ENCODE peak calls at places on chromosomes 6 and 20, in six cellular contexts. N, Y, A, L, M and Z are unnamed samples. For H3K36me3, the result is how much of the 10 kb centered on the place peaks cover.

GRCh38 chr20:1674361-1674760 is 16.8 kb upstream of the SIRPG start:
- DNase-seq in N (no peak), Y (no peak), A (no peak), L (no peak), M (no peak), Z (no peak)

GRCh38 chr20:57392512-57393271 is 1.5 kb downstream of the RBM38 start:
- DNase-seq in N (no peak), Y (no peak), A (peak), L (no peak), M (peak), Z (no peak)

GRCh38 chr6:163573503-163574179 is 159.1 kb downstream of the QKI start:
- DNase-seq in N (no peak), Y (peak), A (no peak), L (no peak), M (no peak), Z (no peak)

GRCh38 chr20:17227199-17227535 is 327 bp downstream of the PCSK2 start:
- DNase-seq in N (no peak), Y (no peak), A (no peak), L (peak), M (no peak), Z (no peak)

GRCh38 chr20:57190536-57191265 is 75.7 kb downstream of the BMP7 start:
- DNase-seq in N (no peak), Y (peak), A (no peak), L (peak), M (no peak), Z (no peak)

GRCh38 chr6:108897371-108897770 is 49.1 kb downstream of the ARMC2 start:
- DNase-seq in N (peak), Y (peak), A (no peak), L (peak), M (no peak), Z (no peak)

GRCh38 chr20:47400685-47401084 is 44.2 kb upstream of the ZMYND8 start:
- DNase-seq in N (no peak), Y (no peak), A (no peak), L (no peak), M (no peak), Z (peak)

GRCh38 chr6:68655028-68655427 is 19.9 kb downstream of the ADGRB3 start:
- DNase-seq in N (no peak), Y (no peak), A (no peak), L (no peak), M (no peak), Z (no peak)

GRCh38 chr6:45567879-45568278 is 190.1 kb upstream of the SUPT3H start:
- DNase-seq in N (no peak), Y (no peak), A (no peak), L (no peak), M (no peak), Z (no peak)

GRCh38 chr6:127376685-127377084 is 33.3 kb upstream of the ECHDC1 start:
- DNase-seq in N (no peak), Y (no peak), A (no peak), L (no peak), M (no peak), Z (no peak)

GRCh38 chr6:8881663-8882062 is 446.3 kb upstream of the SLC35B3 start:
- DNase-seq in N (no peak), Y (no peak), A (no peak), L (no peak), M (no peak), Z (no peak)

GRCh38 chr20:25057234-25058050 is 497 bp downstream of the ACSS1 start:
- DNase-seq in N (peak), Y (peak), A (no peak), L (peak), M (peak), Z (peak)

GRCh38 chr20:3013771-3014170 is 29.7 kb upstream of the GNRH2 start:
- DNase-seq in N (no peak), Y (no peak), A (no peak), L (no peak), M (no peak), Z (no peak)

GRCh38 chr6:158347335-158347734 is 35.1 kb downstream of the TULP4 start:
- DNase-seq in N (no peak), Y (no peak), A (no peak), L (no peak), M (no peak), Z (no peak)

GRCh38 chr6:38034269-38034914 is 214.9 kb downstream of the ZFAND3 start:
- DNase-seq in N (peak), Y (no peak), A (no peak), L (peak), M (peak), Z (peak)

GRCh38 chr6:110682460-110682853 is 132.8 kb downstream of the CDK19 start:
- DNase-seq in N (peak), Y (peak), A (no peak), L (peak), M (peak), Z (peak)

GRCh38 chr6:149075616-149076354 is 241.7 kb upstream of the TAB2 start:
- DNase-seq in N (no peak), Y (peak), A (no peak), L (peak), M (no peak), Z (no peak)

GRCh38 chr20:57698191-57698866 is 11.5 kb downstream of the PMEPA1 start:
- DNase-seq in N (peak), Y (peak), A (no peak), L (peak), M (peak), Z (peak)

GRCh38 chr6:124669713-124670480 is 292.3 kb upstream of the RNF217 start:
- DNase-seq in N (no peak), Y (no peak), A (no peak), L (peak), M (no peak), Z (no peak)

GRCh38 chr20:21353236-21353635 is 44.1 kb downstream of the NKX2-4 start:
- DNase-seq in N (peak), Y (peak), A (no peak), L (peak), M (no peak), Z (no peak)

DNA sequence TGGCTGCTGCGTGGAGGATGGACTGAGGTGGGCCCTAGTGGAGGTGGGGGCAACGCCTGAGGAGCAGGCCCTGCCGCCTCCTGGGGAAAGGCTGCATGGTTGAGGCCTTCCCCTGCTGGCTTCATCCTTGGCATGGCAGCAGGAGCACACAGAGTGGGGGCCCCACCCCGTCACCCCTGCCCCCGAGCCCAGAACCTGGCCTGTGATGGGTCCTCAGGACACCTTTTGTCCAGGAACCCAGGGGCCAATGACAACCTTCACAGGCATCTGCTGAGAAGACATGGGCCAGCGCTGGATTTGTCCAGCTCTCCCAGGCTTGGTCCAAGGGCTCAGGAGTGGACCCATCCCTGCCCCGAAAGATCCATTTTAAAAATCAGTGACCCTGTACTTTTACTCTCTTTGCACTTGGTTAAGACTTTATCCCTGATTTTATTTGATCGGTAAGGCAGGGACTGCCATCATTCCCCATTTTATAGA is 575 bp upstream of the SLC17A9 start:
- DNase-seq in N (no peak), Y (no peak), A (no peak), L (no peak), M (no peak), Z (no peak)
- H3K36me3 ChIP-seq in N (under half), Y (under half), A (under half), L (under half), M (under half), Z (under half)

DNA sequence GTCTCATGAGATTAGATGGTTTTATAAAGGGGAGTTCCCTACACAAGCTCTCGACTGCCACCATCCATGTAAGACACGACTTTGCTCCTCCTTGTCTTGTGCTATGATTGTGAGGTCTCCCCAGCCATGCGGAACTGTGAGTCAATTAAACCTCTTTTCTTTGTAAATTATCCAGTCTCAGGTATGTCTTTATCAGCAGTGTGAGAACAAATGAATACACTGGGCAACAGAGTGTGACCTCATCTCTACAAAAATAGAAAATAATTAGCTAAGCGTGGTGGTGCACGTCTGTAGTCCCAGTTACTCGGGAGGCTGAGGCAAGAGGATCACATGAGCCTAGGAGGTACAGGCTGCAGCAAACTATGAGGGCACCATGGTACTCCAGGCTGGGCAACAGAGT is 51.3 kb downstream of the MDN1 start:
- DNase-seq in N (no peak), Y (no peak), A (no peak), L (no peak), M (no peak), Z (no peak)
- H3K36me3 ChIP-seq in N (under half), Y (under half), A (half or more), L (under half), M (under half), Z (under half)

GRCh38 chr20:36756482-36756881 is 10.6 kb upstream of the NDRG3 start:
- DNase-seq in N (no peak), Y (no peak), A (no peak), L (no peak), M (no peak), Z (no peak)
- H3K36me3 ChIP-seq in N (under half), Y (under half), A (under half), L (under half), M (under half), Z (half or more)

GRCh38 chr6:161261797-161262196 is 12.1 kb downstream of the AGPAT4 start:
- DNase-seq in N (no peak), Y (no peak), A (no peak), L (no peak), M (no peak), Z (no peak)

GRCh38 chr6:161265554-161265953 is 8.3 kb downstream of the AGPAT4 start:
- DNase-seq in N (no peak), Y (no peak), A (no peak), L (no peak), M (no peak), Z (no peak)

GRCh38 chr6:161265975-161266374 is 7.9 kb downstream of the AGPAT4 start:
- DNase-seq in N (no peak), Y (no peak), A (no peak), L (no peak), M (no peak), Z (no peak)

GRCh38 chr6:161266866-161267265 is 7.0 kb downstream of the AGPAT4 start:
- DNase-seq in N (no peak), Y (no peak), A (no peak), L (no peak), M (no peak), Z (no peak)

DNA sequence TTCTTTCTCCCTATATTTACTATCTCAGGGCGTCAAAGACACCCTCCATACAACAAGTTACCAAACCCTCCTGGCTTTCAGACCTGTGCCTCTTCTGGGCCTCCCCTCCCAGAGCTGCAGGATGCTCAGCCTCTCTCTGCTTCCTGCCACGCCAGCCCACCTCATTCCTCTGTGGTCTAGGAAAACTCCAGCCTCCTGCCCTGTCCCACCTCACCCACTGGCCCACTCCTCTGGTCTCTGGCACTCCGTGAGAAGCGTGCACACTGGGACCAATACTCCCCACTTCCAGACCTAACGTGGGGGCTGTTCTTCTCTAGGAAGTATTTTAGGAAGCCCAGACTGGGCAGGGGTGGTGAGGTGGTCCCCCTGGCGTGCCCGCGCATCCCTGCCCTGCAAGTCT is 9.7 kb downstream of the AGPAT4 start:
- DNase-seq in N (no peak), Y (no peak), A (no peak), L (no peak), M (no peak), Z (no peak)
- H3K36me3 ChIP-seq in N (under half), Y (under half), A (under half), L (under half), M (under half), Z (under half)

GRCh38 chr6:15536201-15536955 is 126.5 kb downstream of the DTNBP1 start:
- DNase-seq in N (no peak), Y (no peak), A (no peak), L (no peak), M (no peak), Z (no peak)

GRCh38 chr6:15533379-15534044 is 129.3 kb downstream of the DTNBP1 start:
- DNase-seq in N (no peak), Y (no peak), A (peak), L (peak), M (no peak), Z (no peak)

GRCh38 chr6:15535495-15536200 is 127.2 kb downstream of the DTNBP1 start:
- DNase-seq in N (no peak), Y (no peak), A (no peak), L (no peak), M (no peak), Z (no peak)

GRCh38 chr6:15531973-15532372 is 130.9 kb downstream of the DTNBP1 start:
- DNase-seq in N (no peak), Y (no peak), A (peak), L (no peak), M (no peak), Z (no peak)

GRCh38 chr6:15534970-15535369 is 127.9 kb downstream of the DTNBP1 start:
- DNase-seq in N (no peak), Y (no peak), A (peak), L (no peak), M (no peak), Z (no peak)
- H3K36me3 ChIP-seq in N (under half), Y (under half), A (under half), L (under half), M (under half), Z (under half)

GRCh38 chr20:50569864-50570836 is 60.0 kb downstream of the PTPN1 start:
- DNase-seq in N (peak), Y (no peak), A (no peak), L (peak), M (peak), Z (peak)

GRCh38 chr20:50568549-50568942 is 58.4 kb downstream of the PTPN1 start:
- DNase-seq in N (no peak), Y (no peak), A (no peak), L (no peak), M (no peak), Z (no peak)

GRCh38 chr20:50572922-50573777 is 63.0 kb downstream of the PTPN1 start:
- DNase-seq in N (peak), Y (no peak), A (peak), L (peak), M (peak), Z (peak)

GRCh38 chr20:50574108-50574507 is 63.9 kb downstream of the PTPN1 start:
- DNase-seq in N (no peak), Y (no peak), A (no peak), L (no peak), M (no peak), Z (no peak)

GRCh38 chr20:50571466-50571865 is 61.3 kb downstream of the PTPN1 start:
- DNase-seq in N (no peak), Y (no peak), A (no peak), L (no peak), M (no peak), Z (peak)
- H3K36me3 ChIP-seq in N (under half), Y (under half), A (under half), L (under half), M (under half), Z (under half)

GRCh38 chr6:36505744-36506534 is 41.3 kb downstream of the STK38 start:
- DNase-seq in N (no peak), Y (no peak), A (no peak), L (no peak), M (no peak), Z (no peak)

GRCh38 chr6:36514554-36515456 is 32.5 kb downstream of the STK38 start:
- DNase-seq in N (no peak), Y (peak), A (no peak), L (no peak), M (no peak), Z (no peak)

GRCh38 chr6:36506617-36507016 is 40.7 kb downstream of the STK38 start:
- DNase-seq in N (no peak), Y (no peak), A (no peak), L (no peak), M (no peak), Z (no peak)

GRCh38 chr6:36508532-36508931 is 38.7 kb downstream of the STK38 start:
- DNase-seq in N (no peak), Y (no peak), A (no peak), L (no peak), M (peak), Z (no peak)

GRCh38 chr6:36510365-36510764 is 36.9 kb downstream of the STK38 start:
- DNase-seq in N (no peak), Y (no peak), A (no peak), L (no peak), M (no peak), Z (no peak)
- H3K36me3 ChIP-seq in N (under half), Y (under half), A (half or more), L (under half), M (under half), Z (under half)

DNA sequence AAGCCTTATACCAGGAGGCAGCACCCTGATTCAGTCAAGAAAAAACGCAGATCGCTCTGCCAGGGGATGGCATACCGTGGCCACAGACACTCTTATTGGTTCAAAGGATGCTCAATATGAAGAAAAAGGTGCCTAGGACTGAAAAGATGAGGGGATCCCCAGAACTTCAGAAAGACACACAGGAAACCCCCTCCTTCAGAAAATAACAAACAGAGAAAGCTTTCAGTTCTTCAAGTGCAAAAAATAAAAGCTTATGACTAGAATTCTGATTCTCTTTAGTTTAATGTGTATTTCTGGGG is 17.7 kb upstream of the MYB start:
- DNase-seq in N (no peak), Y (no peak), A (no peak), L (no peak), M (no peak), Z (no peak)
- H3K36me3 ChIP-seq in N (under half), Y (under half), A (under half), L (under half), M (under half), Z (under half)

DNA sequence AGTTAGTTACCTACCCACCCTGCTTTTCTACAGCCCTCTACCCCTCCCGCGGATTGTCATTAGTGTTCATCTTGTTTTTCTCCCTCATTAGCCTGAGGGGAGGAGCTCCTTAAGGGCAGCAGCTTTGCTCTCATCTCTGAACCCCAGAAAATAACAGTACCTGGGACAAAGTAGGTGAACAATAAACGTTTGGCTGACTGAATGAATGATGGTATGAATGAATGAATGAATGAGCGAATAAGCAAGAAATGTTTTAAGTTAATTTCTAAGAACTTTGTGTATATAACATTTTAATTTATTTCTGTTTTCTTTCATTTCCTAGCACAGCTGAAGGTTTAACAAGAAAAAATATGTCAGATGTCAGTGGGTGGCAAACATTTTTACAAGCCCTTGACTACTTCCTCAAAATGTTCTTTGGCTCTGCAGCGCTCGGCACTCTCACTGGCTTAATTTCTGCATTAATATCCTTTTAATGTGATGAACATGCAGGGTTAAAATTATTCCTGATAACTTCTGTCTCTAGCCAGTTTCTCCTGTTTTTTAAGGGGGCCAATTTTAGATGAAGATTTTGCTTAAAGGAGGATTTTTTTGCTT is 50.1 kb downstream of the SLC9A8 start:
- DNase-seq in N (no peak), Y (no peak), A (no peak), L (no peak), M (no peak), Z (no peak)
- H3K36me3 ChIP-seq in N (under half), Y (under half), A (under half), L (under half), M (under half), Z (under half)

DNA sequence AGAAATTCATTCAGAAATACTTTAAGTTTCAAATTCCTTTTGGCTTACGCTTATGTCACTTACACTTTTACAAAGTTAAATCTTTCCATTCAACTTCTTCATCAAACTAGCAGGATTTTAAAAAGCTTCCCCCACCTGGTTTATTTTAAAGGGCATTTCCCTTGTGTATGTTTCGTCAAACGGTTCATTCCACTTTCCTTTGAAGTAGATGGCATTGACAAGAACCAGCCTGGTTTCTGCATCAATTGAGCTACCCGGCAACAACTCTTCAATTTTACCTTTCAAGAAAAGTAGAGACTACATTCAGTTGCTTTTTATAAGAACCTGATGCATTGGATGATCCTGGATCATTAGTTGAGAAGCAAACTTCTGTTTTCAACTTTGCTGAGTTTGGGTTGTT is 9.8 kb downstream of the SERPINB9 start:
- DNase-seq in N (no peak), Y (no peak), A (no peak), L (no peak), M (no peak), Z (no peak)
- H3K36me3 ChIP-seq in N (under half), Y (under half), A (half or more), L (under half), M (under half), Z (under half)